ENCODE peak calls at places on chromosomes 1 and 21, in seven cellular contexts. E is tibial artery; J is body of pancreas; K is CD8-positive, alpha-beta memory T cell; F is endodermal cell; T is lower lobe of right lung; Q is pancreas. V is an unnamed sample.

GRCh38 chr21:43590220-43590619 is 69.1 kb downstream of the HSF2BP start:
- DNase-seq in Q (no peak), J (no peak), F (no peak), E (no peak), K (no peak), T (no peak), V (no peak)

GRCh38 chr1:157113631-157114030 is 14.0 kb upstream of the ETV3L start:
- DNase-seq in F (peak; percentile 70), K (no peak), E (peak; percentile 19), T (no peak), J (no peak), Q (no peak), V (no peak)

GRCh38 chr1:93676424-93676823 is 5.2 kb downstream of the BCAR3 start:
- DNase-seq in T (no peak), J (no peak), Q (no peak), E (no peak), K (no peak), F (no peak), V (no peak)

GRCh38 chr1:47569681-47570470 is 132.0 kb downstream of the FOXD2 start:
- DNase-seq in E (peak; percentile 83), K (no peak), T (peak; percentile 70), Q (no peak), F (peak; percentile 86), J (peak; percentile 72), V (peak; percentile 63)

GRCh38 chr21:36699026-36699545 is at the start of gene SIM2:
- DNase-seq in E (no peak), Q (peak; percentile 73), K (no peak), F (peak; percentile 86), T (no peak), J (no peak), V (no peak)

GRCh38 chr1:228555074-228555989 is 68.2 kb downstream of the RNF187 start:
- DNase-seq in E (peak; percentile 38), F (peak; percentile 58), Q (peak; percentile 52), K (peak; percentile 58), J (no peak), T (no peak), V (no peak)

GRCh38 chr1:174968750-174969244 is 30.9 kb upstream of the CACYBP start:
- DNase-seq in J (no peak), T (no peak), F (no peak), E (no peak), K (peak; percentile 89), Q (no peak), V (no peak)

GRCh38 chr1:180343931-180344406 is 113.9 kb downstream of the LHX4 start:
- DNase-seq in K (no peak), T (no peak), Q (no peak), J (peak; percentile 40), F (no peak), E (no peak), V (peak; percentile 82)

GRCh38 chr1:48356901-48357300 is 115.1 kb downstream of the SPATA6 start:
- DNase-seq in E (no peak), F (no peak), T (no peak), Q (no peak), K (no peak), J (no peak), V (no peak)

GRCh38 chr1:236016782-236017400 is 48.0 kb downstream of the NID1 start:
- DNase-seq in F (no peak), E (peak; percentile 37), T (no peak), Q (no peak), J (no peak), K (no peak), V (no peak)

GRCh38 chr1:200883118-200883517 is 10.3 kb downstream of the GPR25 start:
- DNase-seq in J (no peak), K (no peak), F (peak; percentile 43), E (no peak), Q (no peak), T (no peak), V (no peak)

GRCh38 chr1:156391145-156391677 is 22.2 kb downstream of the RHBG start:
- DNase-seq in Q (no peak), J (no peak), E (no peak), T (no peak), K (no peak), F (peak; percentile 77), V (no peak)

GRCh38 chr1:9093096-9093495 is 23.7 kb upstream of the SLC2A5 start:
- DNase-seq in J (no peak), F (no peak), K (no peak), T (no peak), Q (no peak), E (no peak), V (no peak)

GRCh38 chr1:184469391-184469790 is 82.6 kb downstream of the C1orf21 start:
- DNase-seq in J (no peak), K (no peak), F (no peak), Q (no peak), T (no peak), E (no peak), V (no peak)

GRCh38 chr1:101200513-101200912 is 36.3 kb upstream of the S1PR1 start:
- DNase-seq in F (peak; percentile 72), T (no peak), Q (no peak), J (no peak), K (no peak), E (no peak), V (no peak)

GRCh38 chr1:7576946-7577657 is 194.0 kb upstream of the VAMP3 start:
- DNase-seq in T (no peak), Q (peak; percentile 56), K (no peak), J (peak; percentile 41), E (peak; percentile 57), F (peak; percentile 83), V (no peak)

GRCh38 chr1:151947140-151947539 is 37.8 kb upstream of the THEM4 start:
- DNase-seq in F (no peak), K (no peak), E (no peak), Q (no peak), J (no peak), T (no peak), V (no peak)

GRCh38 chr1:97832490-97832889 is 88.3 kb downstream of the DPYD start:
- DNase-seq in T (no peak), K (no peak), J (no peak), E (no peak), F (no peak), Q (no peak), V (no peak)

GRCh38 chr1:50929376-50929958 is 30.6 kb downstream of the FAF1 start:
- DNase-seq in Q (no peak), T (no peak), K (peak; percentile 17), F (no peak), E (no peak), J (no peak), V (no peak)

GRCh38 chr1:202589190-202589680 is 121.0 kb downstream of the SYT2 start:
- DNase-seq in F (peak; percentile 82), J (peak; percentile 78), E (peak; percentile 95), T (no peak), K (no peak), Q (no peak), V (peak; percentile 73)

GRCh38 chr1:75198761-75199160 is 64.6 kb downstream of the LHX8 start:
- DNase-seq in K (no peak), Q (no peak), F (no peak), J (no peak), E (no peak), T (no peak), V (no peak)

GRCh38 chr1:56696663-56697062 is 51.5 kb downstream of the PRKAA2 start:
- DNase-seq in T (no peak), E (no peak), F (no peak), Q (no peak), K (no peak), J (no peak), V (no peak)

GRCh38 chr1:233256789-233257188 is 38.7 kb downstream of the PCNX2 start:
- DNase-seq in T (no peak), J (no peak), F (no peak), E (no peak), Q (no peak), K (no peak), V (no peak)

GRCh38 chr1:43708006-43708412 is 673 bp downstream of the ST3GAL3 start:
- DNase-seq in K (no peak), J (no peak), E (no peak), F (no peak), Q (no peak), T (no peak), V (no peak)

DNA sequence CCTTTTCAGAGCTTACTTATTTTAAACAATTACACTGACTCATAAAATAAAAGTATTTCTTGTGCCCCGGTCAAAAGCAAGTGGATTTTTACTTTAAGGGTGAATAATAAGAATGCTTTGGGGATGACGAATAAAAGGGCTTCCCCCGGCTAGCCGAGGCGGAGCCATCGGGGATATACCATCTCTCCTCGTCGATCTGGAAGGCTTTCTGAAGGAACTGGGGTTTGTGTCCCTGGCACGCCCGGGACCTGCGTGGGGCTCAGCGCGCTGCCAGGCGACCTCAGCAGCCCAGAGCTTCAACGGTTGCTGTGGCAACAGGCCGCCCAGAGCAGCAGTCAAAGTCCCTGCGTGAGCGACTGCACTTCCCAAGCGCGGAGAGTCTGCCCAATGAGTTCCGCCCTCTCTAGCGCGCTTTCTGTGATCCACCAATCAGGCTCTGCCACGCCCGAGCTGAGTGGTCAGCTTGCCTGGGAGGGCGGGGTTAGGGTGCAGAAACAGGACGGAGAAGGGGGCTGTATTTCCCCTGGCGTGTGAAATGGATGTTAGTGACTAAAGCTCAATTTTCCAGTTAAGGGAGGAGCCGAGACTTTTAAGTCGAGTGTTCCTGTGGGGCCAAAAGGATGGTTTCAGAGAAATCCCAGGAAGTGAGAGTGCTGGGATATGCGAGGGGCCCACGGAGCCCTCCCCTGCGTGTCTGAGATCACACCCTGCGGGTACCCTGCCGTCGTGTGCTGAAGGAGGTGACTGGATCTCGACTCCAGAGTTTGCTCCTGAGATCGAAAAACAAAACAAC is 33.0 kb upstream of the MGST3 start:
- DNase-seq in Q (peak; percentile 94), F (peak; percentile 99), J (peak; percentile 98), K (peak; percentile 87), T (peak; percentile 98), E (peak; percentile 99), V (peak; percentile 97)
- H3K27ac ChIP-seq in Q (peak overlapping the region; percentile 4), F (peak overlapping the region; percentile 87), J (peak overlapping the region; percentile 90), K (peak overlapping the region; percentile 71), T (peak overlapping the region; percentile 64), E (peak overlapping the region; percentile 66), V (peak overlapping the region; percentile 80)

GRCh38 chr1:239250353-239251035 is 135.9 kb upstream of the CHRM3 start:
- DNase-seq in T (no peak), E (no peak), J (peak; percentile 59), K (no peak), F (no peak), Q (no peak), V (no peak)
- H3K27ac ChIP-seq in T (no peak overlapping the region), E (no peak overlapping the region), J (no peak overlapping the region), K (no peak overlapping the region), F (no peak overlapping the region), Q (no peak overlapping the region), V (no peak overlapping the region)

GRCh38 chr1:116033322-116033721 is 57.0 kb downstream of the SLC22A15 start:
- DNase-seq in T (no peak), F (no peak), J (no peak), E (no peak), K (no peak), Q (no peak), V (no peak)

GRCh38 chr1:116044071-116044470 is 67.1 kb upstream of the MAB21L3 start:
- DNase-seq in Q (no peak), F (no peak), K (no peak), T (no peak), E (no peak), J (no peak), V (no peak)

GRCh38 chr1:116036255-116036654 is 59.9 kb downstream of the SLC22A15 start:
- DNase-seq in J (no peak), F (peak; percentile 64), T (no peak), Q (no peak), K (no peak), E (no peak), V (no peak)

GRCh38 chr1:116038679-116039078 is 62.4 kb downstream of the SLC22A15 start:
- DNase-seq in Q (no peak), J (no peak), E (no peak), F (no peak), K (no peak), T (no peak), V (no peak)
- H3K27ac ChIP-seq in Q (no peak overlapping the region), J (no peak overlapping the region), E (no peak overlapping the region), F (no peak overlapping the region), K (no peak overlapping the region), T (no peak overlapping the region), V (no peak overlapping the region)

GRCh38 chr1:54379481-54380284 is 26.5 kb downstream of the SSBP3 start:
- DNase-seq in Q (no peak), K (no peak), T (no peak), E (peak; percentile 75), F (peak; percentile 65), J (no peak), V (no peak)
- H3K27ac ChIP-seq in Q (no peak overlapping the region), K (no peak overlapping the region), T (no peak overlapping the region), E (peak overlapping the region; percentile 54), F (peak overlapping the region; percentile 100), J (no peak overlapping the region), V (no peak overlapping the region)